ENCODE peak calls at places on chromosomes 3 and 15, in six cellular contexts. D is IMR-90, W is neuronal stem cell, M is H9, A is mesendoderm, O is H1. C is an unnamed sample.

GRCh38 chr3:128194843-128195242 is 41.6 kb downstream of the EEFSEC start:
- DNase-seq in D (no peak), W (no peak), M (no peak), A (no peak), O (no peak), C (no peak)

GRCh38 chr15:31435891-31436628 is 109.4 kb downstream of the KLF13 start:
- DNase-seq in D (no peak), W (no peak), M (no peak), A (no peak), O (no peak), C (no peak)

GRCh38 chr15:25437751-25438600 is 848 bp downstream of the UBE3A start:
- DNase-seq in D (peak; percentile 40), W (peak; percentile 74), M (peak; percentile 61), A (peak; percentile 82), O (no peak), C (peak; percentile 69)

GRCh38 chr15:83653639-83654378 is at the start of gene ADAMTSL3:
- DNase-seq in D (no peak), W (peak; percentile 64), M (peak; percentile 69), A (peak; percentile 84), O (peak; percentile 25), C (peak; percentile 38)

GRCh38 chr3:170531557-170532335 is 54.1 kb downstream of the SLC7A14 start:
- DNase-seq in D (no peak), W (no peak), M (no peak), A (no peak), O (no peak), C (no peak)

GRCh38 chr3:104437891-104438290 is 928.8 kb upstream of the ALCAM start:
- DNase-seq in D (peak; percentile 10), W (no peak), M (no peak), A (peak; percentile 78), O (peak; percentile 27), C (no peak)

GRCh38 chr3:120475722-120476385 is 25.1 kb upstream of the FSTL1 start:
- DNase-seq in D (peak; percentile 54), W (no peak), M (no peak), A (no peak), O (no peak), C (no peak)

GRCh38 chr15:94972314-94972713 is 741.0 kb downstream of the MCTP2 start:
- DNase-seq in D (no peak), W (peak; percentile 5), M (peak; percentile 27), A (peak; percentile 93), O (no peak), C (peak; percentile 22)

GRCh38 chr15:45637552-45638033 is 2.8 kb downstream of the SQOR start:
- DNase-seq in D (peak; percentile 98), W (no peak), M (no peak), A (no peak), O (no peak), C (peak; percentile 97)

GRCh38 chr15:81271761-81272644 is 51.9 kb downstream of the STARD5 start:
- DNase-seq in D (no peak), W (no peak), M (no peak), A (no peak), O (no peak), C (no peak)

GRCh38 chr3:197023241-197023997 is 6.2 kb downstream of the MELTF start:
- DNase-seq in D (no peak), W (no peak), M (no peak), A (no peak), O (no peak), C (no peak)

GRCh38 chr3:144244662-144245061 is 273.0 kb downstream of the DIPK2A start:
- DNase-seq in D (no peak), W (no peak), M (peak; percentile 40), A (no peak), O (no peak), C (no peak)

GRCh38 chr3:128488995-128489859 is 3.8 kb downstream of the GATA2 start:
- DNase-seq in D (no peak), W (no peak), M (peak; percentile 52), A (peak; percentile 79), O (no peak), C (peak; percentile 50)

GRCh38 chr3:32424581-32425250 is 33.1 kb downstream of the CMTM7 start:
- DNase-seq in D (no peak), W (no peak), M (no peak), A (no peak), O (no peak), C (no peak)

GRCh38 chr3:53694051-53694450 is 152.2 kb downstream of the CHDH start:
- DNase-seq in D (no peak), W (no peak), M (no peak), A (no peak), O (no peak), C (no peak)

GRCh38 chr3:55968331-55968730 is 481.2 kb upstream of the WNT5A start:
- DNase-seq in D (peak; percentile 0), W (no peak), M (no peak), A (no peak), O (no peak), C (peak; percentile 52)

GRCh38 chr3:14412831-14413380 is 10.5 kb downstream of the SLC6A6 start:
- DNase-seq in D (no peak), W (no peak), M (peak; percentile 80), A (peak; percentile 84), O (no peak), C (peak; percentile 52)

GRCh38 chr3:150497956-150498355 is 48.3 kb downstream of the SERP1 start:
- DNase-seq in D (peak; percentile 61), W (no peak), M (no peak), A (no peak), O (no peak), C (peak; percentile 45)

GRCh38 chr3:63096248-63097058 is 181.7 kb upstream of the SYNPR start:
- DNase-seq in D (no peak), W (no peak), M (peak; percentile 55), A (peak; percentile 24), O (no peak), C (no peak)

GRCh38 chr3:96959902-96960596 is 145.7 kb downstream of the EPHA6 start:
- DNase-seq in D (no peak), W (no peak), M (no peak), A (peak; percentile 82), O (no peak), C (no peak)

GRCh38 chr3:41683666-41684350 is 278.1 kb downstream of the ULK4 start:
- DNase-seq in D (peak; percentile 54), W (no peak), M (no peak), A (no peak), O (no peak), C (no peak)

GRCh38 chr3:126339466-126339865 is 17.7 kb downstream of the KLF15 start:
- DNase-seq in D (no peak), W (no peak), M (no peak), A (no peak), O (no peak), C (no peak)

GRCh38 chr15:69300129-69300588 is 1.4 kb downstream of the PAQR5 start:
- DNase-seq in D (no peak), W (no peak), M (peak; percentile 66), A (peak; percentile 37), O (no peak), C (no peak)

GRCh38 chr15:83837946-83838571 is 184.1 kb downstream of the ADAMTSL3 start:
- DNase-seq in D (peak; percentile 14), W (peak; percentile 23), M (peak; percentile 67), A (peak; percentile 67), O (peak; percentile 36), C (peak; percentile 17)

GRCh38 chr3:170046269-170047132 is 8.7 kb downstream of the GPR160 start:
- DNase-seq in D (no peak), W (no peak), M (no peak), A (no peak), O (no peak), C (no peak)

DNA sequence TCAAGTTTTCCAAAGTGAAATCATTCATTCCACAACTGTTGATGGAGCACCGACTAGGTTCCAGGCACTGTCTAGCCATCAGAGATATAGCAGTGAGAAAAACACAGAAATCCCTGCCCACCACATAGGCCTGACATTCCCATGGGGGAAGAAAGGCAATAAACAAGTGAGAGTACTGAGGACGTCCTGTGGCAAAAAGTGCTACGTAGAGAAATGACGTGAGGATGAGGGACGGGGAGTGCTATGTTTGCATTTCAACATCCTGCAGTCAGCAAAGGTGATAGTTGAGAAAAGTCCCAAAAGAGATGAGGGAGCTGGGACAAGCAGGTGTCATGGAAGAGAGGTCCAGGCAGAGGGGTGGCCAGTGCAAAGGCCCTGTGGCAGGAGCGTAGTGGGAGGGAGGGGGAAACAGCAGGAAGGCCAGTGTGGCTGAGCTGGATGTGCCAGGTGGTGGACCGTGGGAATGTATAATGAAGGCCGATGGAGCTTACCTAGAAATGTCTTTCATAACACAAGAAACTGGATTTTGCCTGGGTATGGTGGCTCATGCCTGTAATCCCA is 10.4 kb upstream of the FURIN start:
- DNase-seq in D (no peak), W (no peak), M (no peak), A (no peak), O (no peak), C (no peak)
- H2AK5ac ChIP-seq in D (no peak overlapping the region), W (no peak overlapping the region), M (no peak overlapping the region), A (peak overlapping the region; percentile 62), O (no peak overlapping the region), C (no peak overlapping the region)

DNA sequence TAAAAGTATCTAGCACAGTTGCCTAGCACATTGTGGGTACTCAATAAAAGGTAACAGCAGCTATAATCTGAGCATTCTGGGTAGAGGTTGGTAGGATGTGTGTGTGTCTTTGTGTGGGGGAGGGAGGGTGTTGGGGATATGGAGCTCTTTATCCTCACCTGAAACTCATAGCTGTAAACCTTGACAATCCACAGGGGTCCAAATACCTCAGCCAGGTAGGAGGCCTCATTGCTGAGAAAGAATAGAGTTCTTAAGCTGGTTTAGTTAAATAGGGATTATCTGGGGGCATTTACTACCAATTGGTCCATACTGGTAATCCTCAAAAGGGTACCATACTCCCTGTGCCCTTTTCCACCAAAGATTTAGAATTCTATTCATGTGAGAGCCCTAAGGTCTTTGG is 3.9 kb downstream of the SERF2 start:
- DNase-seq in D (no peak), W (no peak), M (no peak), A (peak; percentile 63), O (peak; percentile 29), C (no peak)
- H2BK15ac ChIP-seq in D (no peak overlapping the region), W (no peak overlapping the region), M (no peak overlapping the region), A (no peak overlapping the region), O (no peak overlapping the region), C (no peak overlapping the region)

GRCh38 chr15:96180062-96180745 is 150.3 kb upstream of the NR2F2 start:
- DNase-seq in D (no peak), W (no peak), M (no peak), A (no peak), O (no peak), C (no peak)
- H2AK5ac ChIP-seq in D (no peak overlapping the region), W (peak overlapping the region; percentile 79), M (no peak overlapping the region), A (no peak overlapping the region), O (peak overlapping the region; percentile 9), C (no peak overlapping the region)

GRCh38 chr3:124140751-124141150 is 148.8 kb upstream of the ROPN1 start:
- DNase-seq in D (no peak), W (no peak), M (no peak), A (no peak), O (no peak), C (no peak)
- H2BK15ac ChIP-seq in D (no peak overlapping the region), W (no peak overlapping the region), M (no peak overlapping the region), A (no peak overlapping the region), O (no peak overlapping the region), C (no peak overlapping the region)

GRCh38 chr3:184687363-184688049 is 24.4 kb downstream of the MAGEF1 start:
- DNase-seq in D (no peak), W (no peak), M (no peak), A (no peak), O (no peak), C (no peak)
- H2AK5ac ChIP-seq in D (peak overlapping the region; percentile 77), W (peak overlapping the region; percentile 82), M (no peak overlapping the region), A (no peak overlapping the region), O (no peak overlapping the region), C (peak overlapping the region; percentile 47)

GRCh38 chr3:57966823-57967222 is 41.4 kb upstream of the FLNB start:
- DNase-seq in D (peak; percentile 37), W (no peak), M (no peak), A (no peak), O (no peak), C (no peak)
- H2BK15ac ChIP-seq in D (peak overlapping the region; percentile 23), W (no peak overlapping the region), M (no peak overlapping the region), A (no peak overlapping the region), O (no peak overlapping the region), C (no peak overlapping the region)